ENCODE peak calls at places on chromosomes 16 and 17, in eight cellular contexts. E is hepatocyte, U is prostate gland, A is HCT116, R is adrenal gland, I is thyroid gland, B is IMR-90, G is cardiac muscle cell. Z is an unnamed sample.

GRCh38 chr17:38428150-38428642 is at the start of gene ARHGAP23:
- DNase-seq in E (peak), U (peak), A (no peak), R (peak), I (peak), B (peak), G (peak), Z (no peak)

GRCh38 chr17:12545877-12546513 is 119.7 kb upstream of the MYOCD start:
- DNase-seq in E (peak), U (no peak), A (peak), R (peak), I (peak), B (peak), G (peak), Z (no peak)

GRCh38 chr16:85462405-85463227 is 150.5 kb upstream of the GSE1 start:
- DNase-seq in E (peak), U (no peak), A (no peak), R (peak), I (peak), B (no peak), G (peak), Z (no peak)

GRCh38 chr16:35750157-35750689 is 2290.8 kb downstream of the TP53TG3F start:
- DNase-seq in E (no peak), U (no peak), A (no peak), R (no peak), I (no peak), B (no peak), G (no peak), Z (no peak)

GRCh38 chr17:69404398-69404797 is 10.1 kb upstream of the MAP2K6 start:
- DNase-seq in E (no peak), U (no peak), A (no peak), R (no peak), I (no peak), B (peak), G (no peak), Z (no peak)

GRCh38 chr17:5241861-5242671 is 7.4 kb upstream of the SCIMP start:
- DNase-seq in E (peak), U (no peak), A (no peak), R (no peak), I (no peak), B (no peak), G (no peak), Z (no peak)

GRCh38 chr17:2931901-2932300 is 131.5 kb downstream of the OR1D5 start:
- DNase-seq in E (no peak), U (no peak), A (no peak), R (no peak), I (no peak), B (no peak), G (no peak), Z (no peak)

GRCh38 chr17:59493867-59494266 is 71.5 kb upstream of the DHX40 start:
- DNase-seq in E (no peak), U (no peak), A (no peak), R (no peak), I (no peak), B (no peak), G (no peak), Z (no peak)

GRCh38 chr16:51937771-51938170 is 609.2 kb downstream of the TOX3 start:
- DNase-seq in E (no peak), U (no peak), A (no peak), R (no peak), I (no peak), B (no peak), G (no peak), Z (no peak)

GRCh38 chr17:81364278-81365147 is 30.7 kb upstream of the BAHCC1 start:
- DNase-seq in E (no peak), U (no peak), A (no peak), R (no peak), I (no peak), B (no peak), G (no peak), Z (no peak)

GRCh38 chr17:17792551-17793377 is 44.0 kb downstream of the SREBF1 start:
- DNase-seq in E (peak), U (no peak), A (no peak), R (peak), I (no peak), B (peak), G (peak), Z (no peak)

GRCh38 chr17:17819561-17819995 is 17.2 kb downstream of the SREBF1 start:
- DNase-seq in E (peak), U (peak), A (no peak), R (peak), I (no peak), B (peak), G (peak), Z (no peak)

GRCh38 chr17:42107597-42108576 is 4.6 kb downstream of the DHX58 start:
- DNase-seq in E (peak), U (peak), A (peak), R (peak), I (peak), B (peak), G (peak), Z (no peak)

GRCh38 chr16:35862242-35862641 is 2402.8 kb downstream of the TP53TG3F start:
- DNase-seq in E (no peak), U (no peak), A (no peak), R (no peak), I (no peak), B (no peak), G (no peak), Z (no peak)

GRCh38 chr16:48276102-48276501 is 28.8 kb upstream of the ABCC11 start:
- DNase-seq in E (peak), U (peak), A (no peak), R (peak), I (peak), B (peak), G (no peak), Z (no peak)

GRCh38 chr16:85137323-85138072 is 25.2 kb upstream of the CIBAR2 start:
- DNase-seq in E (peak), U (peak), A (no peak), R (peak), I (peak), B (peak), G (peak), Z (peak)

GRCh38 chr17:41620583-41621434 is 3.6 kb downstream of the KRT17 start:
- DNase-seq in E (no peak), U (no peak), A (no peak), R (no peak), I (no peak), B (no peak), G (peak), Z (no peak)

GRCh38 chr16:48623304-48624016 is 13.5 kb upstream of the N4BP1 start:
- DNase-seq in E (peak), U (peak), A (peak), R (peak), I (peak), B (peak), G (peak), Z (peak)

GRCh38 chr16:84463221-84463620 is 41.2 kb downstream of the MEAK7 start:
- DNase-seq in E (no peak), U (no peak), A (no peak), R (no peak), I (no peak), B (no peak), G (no peak), Z (no peak)

GRCh38 chr17:8121531-8122390 is 2.1 kb downstream of the HES7 start:
- DNase-seq in E (peak), U (peak), A (peak), R (peak), I (peak), B (peak), G (peak), Z (no peak)

GRCh38 chr16:54697677-54698076 is 233.0 kb upstream of the IRX5 start:
- DNase-seq in E (no peak), U (no peak), A (no peak), R (no peak), I (no peak), B (no peak), G (no peak), Z (no peak)

GRCh38 chr16:89052191-89052787 is 41.4 kb upstream of the ACSF3 start:
- DNase-seq in E (no peak), U (peak), A (no peak), R (no peak), I (no peak), B (no peak), G (no peak), Z (no peak)

DNA sequence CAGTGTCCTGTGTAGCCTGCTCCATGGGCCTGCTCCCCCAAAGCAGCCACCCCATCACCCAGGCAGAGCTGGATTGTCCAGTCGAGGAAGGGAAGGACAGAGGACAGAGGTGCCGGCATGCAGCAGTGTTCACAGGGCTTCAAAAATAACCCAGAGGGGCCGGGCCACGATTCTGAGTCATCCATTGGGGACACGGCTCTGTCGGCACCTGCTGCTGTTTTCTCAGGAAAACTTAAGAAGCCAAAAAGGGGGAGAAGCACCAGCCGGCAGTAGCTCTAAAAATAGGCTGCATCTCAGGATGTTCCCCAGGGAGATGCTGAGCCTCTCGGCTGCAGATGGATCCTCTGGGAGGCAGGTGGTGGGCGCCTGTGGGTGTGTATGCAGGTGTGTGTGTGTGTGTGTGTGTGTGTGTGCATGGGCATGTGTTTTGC is 1.6 kb downstream of the CA7 start:
- DNase-seq in E (no peak), U (no peak), A (no peak), R (peak), I (no peak), B (no peak), G (no peak), Z (no peak)
- TF ChIP-seq CTCF in E (no peak), U (no peak), A (no peak), R (no peak), I (no peak), B (no peak), G (no peak), Z (no peak)

GRCh38 chr16:81349608-81350305 is 35.0 kb downstream of the GAN start:
- DNase-seq in E (no peak), U (no peak), A (no peak), R (no peak), I (no peak), B (peak), G (no peak), Z (no peak)

GRCh38 chr16:81353895-81354294 is 39.1 kb downstream of the GAN start:
- DNase-seq in E (no peak), U (no peak), A (no peak), R (no peak), I (no peak), B (no peak), G (no peak), Z (no peak)

GRCh38 chr16:81347425-81347824 is 32.7 kb downstream of the GAN start:
- DNase-seq in E (no peak), U (no peak), A (no peak), R (no peak), I (no peak), B (no peak), G (no peak), Z (no peak)

GRCh38 chr16:81350306-81350615 is 35.5 kb downstream of the GAN start:
- DNase-seq in E (no peak), U (no peak), A (no peak), R (no peak), I (no peak), B (peak), G (peak), Z (no peak)
- TF ChIP-seq CTCF in E (peak), U (no peak), A (peak), R (no peak), I (no peak), B (peak), G (peak), Z (no peak)

DNA sequence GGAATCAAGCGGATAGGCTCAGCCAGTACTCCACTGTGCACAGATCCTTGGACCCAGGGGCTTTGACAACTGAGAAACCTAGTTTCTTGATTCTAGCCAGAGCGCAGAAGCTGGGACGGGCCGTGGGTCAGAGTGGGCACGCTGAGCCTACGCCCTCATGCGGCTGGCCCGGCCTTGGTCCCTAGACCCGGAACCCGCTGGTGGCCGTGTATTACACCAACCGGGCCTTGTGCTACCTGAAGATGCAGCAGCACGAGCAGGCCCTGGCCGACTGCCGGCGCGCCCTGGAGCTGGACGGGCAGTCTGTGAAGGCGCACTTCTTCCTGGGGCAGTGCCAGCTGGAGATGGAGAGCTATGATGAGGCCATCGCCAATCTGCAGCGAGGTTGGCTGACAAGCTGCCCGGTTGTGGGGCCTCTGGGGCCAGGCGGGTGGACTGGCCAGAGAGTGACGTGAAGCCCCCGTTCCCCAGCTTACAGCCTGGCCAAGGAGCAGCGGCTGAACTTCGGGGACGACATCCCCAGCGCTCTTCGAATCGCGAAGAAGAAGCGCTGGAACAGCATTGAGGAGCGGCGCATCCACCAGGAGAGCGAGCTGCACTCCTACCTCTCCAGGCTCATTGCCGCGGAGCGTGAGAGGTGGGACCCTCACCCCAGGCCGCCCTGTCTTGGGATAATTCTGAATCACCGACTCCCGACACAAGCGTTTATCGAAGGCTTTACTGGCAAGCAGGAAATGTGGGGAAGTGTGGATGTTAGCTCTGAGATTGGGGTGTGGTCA is 946 bp downstream of the STUB1 start:
- DNase-seq in E (peak), U (no peak), A (no peak), R (peak), I (peak), B (peak), G (peak), Z (no peak)
- TF ChIP-seq CTCF in E (peak), U (no peak), A (no peak), R (no peak), I (no peak), B (peak), G (peak), Z (no peak)

DNA sequence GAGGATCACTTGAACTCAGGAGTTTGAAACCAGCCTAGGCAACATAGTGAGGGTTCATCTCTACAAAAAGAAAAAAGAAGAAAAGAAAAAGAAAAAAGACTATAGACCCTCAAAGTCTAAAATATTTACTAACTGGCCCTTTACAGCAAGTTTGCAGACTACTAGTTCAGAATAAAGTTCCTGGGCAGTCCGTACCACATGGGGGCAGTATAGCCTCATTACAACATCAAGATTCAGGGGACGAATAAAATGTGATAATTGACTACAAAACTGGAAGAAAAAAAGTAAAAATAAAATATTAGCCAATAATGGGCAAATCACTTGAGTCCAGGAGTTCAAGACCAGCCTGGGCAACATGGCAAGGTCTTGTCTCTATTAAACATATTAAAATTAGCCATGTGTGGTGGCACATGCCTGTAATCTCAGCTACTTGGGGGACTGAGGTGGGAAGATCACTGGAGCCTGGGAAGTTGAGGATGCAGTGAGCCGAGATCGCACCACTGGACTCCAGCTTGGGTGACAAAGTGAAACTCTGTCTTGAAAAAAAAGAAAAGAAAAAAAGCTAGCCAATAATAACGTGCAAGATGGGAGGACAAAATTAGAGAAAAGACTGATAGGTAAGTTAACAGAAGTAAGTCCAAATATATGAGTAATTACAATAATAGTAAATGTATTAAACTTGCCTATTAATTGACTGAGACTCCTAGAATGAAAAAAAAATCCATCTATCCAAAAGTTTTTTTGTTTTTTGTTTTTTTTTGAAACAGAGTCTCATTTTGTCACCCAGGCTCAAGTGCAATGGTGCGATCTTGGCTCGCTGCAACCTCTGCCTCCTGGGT is 129.4 kb upstream of the SEC14L1 start:
- DNase-seq in E (peak), U (peak), A (peak), R (peak), I (peak), B (peak), G (peak), Z (no peak)
- TF ChIP-seq CTCF in E (peak), U (peak), A (peak), R (peak), I (no peak), B (peak), G (peak), Z (peak)

DNA sequence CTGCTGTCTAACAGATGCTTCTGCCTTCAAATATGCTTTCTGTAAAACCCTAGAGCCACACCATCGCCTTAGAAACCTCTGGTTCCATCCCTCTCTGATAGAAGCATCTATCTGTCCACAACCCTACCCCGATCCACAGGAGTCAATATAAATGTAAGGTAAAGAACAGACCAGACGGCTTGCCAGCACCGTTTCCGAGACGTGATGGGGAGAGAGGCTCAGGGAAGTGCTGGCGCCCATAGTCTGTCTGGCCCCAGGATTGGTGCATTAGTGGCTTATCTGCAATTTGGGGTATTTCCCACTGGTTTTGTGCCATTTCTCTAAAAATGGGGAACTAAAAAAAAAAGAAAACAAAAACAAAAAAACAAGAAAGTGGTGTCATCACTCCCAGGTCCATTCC is 125.8 kb downstream of the GAS7 start:
- DNase-seq in E (no peak), U (no peak), A (no peak), R (no peak), I (no peak), B (no peak), G (no peak), Z (no peak)
- TF ChIP-seq CTCF in E (no peak), U (no peak), A (no peak), R (no peak), I (no peak), B (no peak), G (no peak), Z (no peak)

DNA sequence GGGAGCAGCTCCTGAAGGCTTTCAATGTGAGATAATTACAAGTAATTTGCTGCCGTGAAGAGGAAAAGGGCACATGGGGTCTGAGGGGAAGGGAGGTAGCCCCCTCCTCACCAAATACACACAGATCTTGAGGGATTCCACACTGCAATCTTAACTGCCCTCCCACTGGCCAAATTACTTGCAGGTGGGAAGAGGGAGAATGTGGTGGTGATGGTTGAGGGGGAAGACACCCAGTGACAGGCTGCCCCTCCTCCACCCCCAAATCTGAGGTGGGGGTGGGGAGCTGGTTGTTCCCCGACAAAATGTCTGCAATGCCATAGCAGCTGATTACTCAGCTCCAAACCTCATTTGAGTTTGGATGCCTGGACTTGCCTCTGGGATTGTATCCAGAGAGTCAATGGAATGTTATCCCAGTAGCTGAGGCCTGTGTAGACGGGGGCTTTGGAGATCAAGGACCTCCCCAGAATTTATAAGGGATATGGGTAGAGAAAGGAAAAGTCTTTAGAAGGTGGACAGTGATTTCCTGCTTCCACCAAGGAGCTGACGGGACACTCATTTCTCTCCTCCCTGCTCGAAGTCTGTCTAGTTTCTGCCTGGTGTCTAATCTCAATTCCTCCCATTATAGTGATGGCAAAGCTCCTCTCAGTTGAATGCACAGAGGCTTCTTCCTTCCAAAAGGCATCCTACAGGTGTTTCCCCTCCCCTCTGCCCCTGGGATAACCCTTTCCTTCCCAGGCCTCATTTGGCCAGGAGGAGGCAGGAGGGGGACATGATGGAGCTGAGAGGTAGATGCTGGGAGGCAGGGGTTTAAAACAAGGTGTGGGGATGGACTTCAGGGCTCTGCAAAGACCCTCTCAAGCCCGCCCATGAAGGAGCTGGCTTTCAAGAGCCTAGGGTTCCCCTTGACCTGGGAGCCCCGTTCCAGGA is 8.7 kb downstream of the DLX4 start:
- DNase-seq in E (no peak), U (no peak), A (no peak), R (no peak), I (no peak), B (no peak), G (no peak), Z (no peak)
- TF ChIP-seq CTCF in E (no peak), U (no peak), A (peak), R (no peak), I (no peak), B (no peak), G (no peak), Z (no peak)

Z was measured in AG09309.